ENCODE peak calls at places on chromosomes 2 and 18, in five cellular contexts. W is mesothelial cell of epicardium, L is endothelial cell, G is choroid plexus epithelial cell, Q is PC-3. K is an unnamed sample.

GRCh38 chr2:224085246-224085645 is 46.2 kb upstream of the SERPINE2 start:
- DNase-seq in Q (peak), G (peak), W (no peak), L (no peak), K (no peak)

GRCh38 chr2:237227190-237227988 is 141.7 kb downstream of the COPS8 start:
- DNase-seq in L (no peak), Q (peak), W (no peak), G (peak), K (no peak)

GRCh38 chr2:106030287-106031268 is 163.5 kb downstream of the UXS1 start:
- DNase-seq in W (no peak), G (peak), L (no peak), Q (peak), K (no peak)

GRCh38 chr2:98761267-98761781 is 30.4 kb upstream of the MGAT4A start:
- DNase-seq in G (no peak), L (no peak), Q (peak), W (no peak), K (no peak)

GRCh38 chr2:96917008-96917575 is 47.2 kb upstream of the SEMA4C start:
- DNase-seq in Q (peak), L (no peak), G (no peak), W (no peak), K (no peak)

GRCh38 chr2:108573070-108573469 is 38.8 kb downstream of the LIMS1 start:
- DNase-seq in G (peak), Q (peak), W (no peak), L (no peak), K (no peak)

GRCh38 chr2:100504542-100504941 is 34.3 kb downstream of the NMS start:
- DNase-seq in Q (no peak), L (no peak), W (no peak), G (no peak), K (no peak)

GRCh38 chr2:67799889-67800288 is 262.9 kb downstream of the C1D start:
- DNase-seq in Q (no peak), L (no peak), G (no peak), W (no peak), K (no peak)

GRCh38 chr18:29154758-29155725 is 978.1 kb upstream of the CDH2 start:
- DNase-seq in W (no peak), Q (peak), G (peak), L (no peak), K (no peak)

GRCh38 chr2:216991563-216991962 is 131.7 kb upstream of the TNP1 start:
- DNase-seq in W (no peak), Q (no peak), G (peak), L (no peak), K (no peak)

GRCh38 chr2:66854304-66854703 is 419.4 kb downstream of the MEIS1 start:
- DNase-seq in W (no peak), Q (no peak), L (no peak), G (peak), K (no peak)

GRCh38 chr2:215590353-215590752 is 154.5 kb upstream of the FN1 start:
- DNase-seq in W (no peak), Q (peak), L (no peak), G (no peak), K (no peak)

GRCh38 chr2:120468136-120468535 is 122.2 kb downstream of the INHBB start:
- DNase-seq in Q (no peak), L (no peak), W (no peak), G (no peak), K (no peak)

GRCh38 chr2:16608661-16609643 is 56.7 kb downstream of the CYRIA start:
- DNase-seq in G (peak), Q (peak), L (peak), W (peak), K (peak)

GRCh38 chr2:69767034-69767433 is 25.1 kb downstream of the ANXA4 start:
- DNase-seq in Q (no peak), L (no peak), G (peak), W (no peak), K (no peak)

GRCh38 chr2:181766129-181766528 is 85.8 kb upstream of the NEUROD1 start:
- DNase-seq in W (no peak), Q (peak), L (no peak), G (no peak), K (no peak)

GRCh38 chr2:206164261-206164862 is 4.7 kb downstream of the EEF1B2 start:
- DNase-seq in G (peak), W (peak), L (peak), Q (peak), K (no peak)

GRCh38 chr2:20138696-20139095 is 86.2 kb downstream of the SDC1 start:
- DNase-seq in Q (no peak), W (no peak), G (no peak), L (no peak), K (no peak)

GRCh38 chr2:5932556-5933469 is 240.6 kb downstream of the SOX11 start:
- DNase-seq in G (no peak), W (no peak), Q (no peak), L (no peak), K (no peak)

GRCh38 chr2:231189571-231190495 is 8.6 kb upstream of the ARMC9 start:
- DNase-seq in L (no peak), W (no peak), Q (no peak), G (peak), K (no peak)

GRCh38 chr2:164922119-164922518 is 33.2 kb downstream of the SLC38A11 start:
- DNase-seq in W (no peak), L (no peak), Q (no peak), G (no peak), K (no peak)

GRCh38 chr2:18701981-18702380 is 112.6 kb upstream of the NT5C1B start:
- DNase-seq in Q (peak), G (peak), W (no peak), L (no peak), K (no peak)

GRCh38 chr2:54084600-54084999 is 30.8 kb upstream of the ACYP2 start:
- DNase-seq in W (no peak), Q (peak), L (peak), G (peak), K (no peak)

GRCh38 chr2:153169567-153169966 is 309.0 kb downstream of the RPRM start:
- DNase-seq in Q (no peak), L (no peak), G (no peak), W (no peak), K (no peak)

GRCh38 chr18:48847807-48848486 is 102.8 kb downstream of the SMAD7 start:
- DNase-seq in W (no peak), G (no peak), Q (no peak), L (no peak), K (no peak)

GRCh38 chr2:162025121-162025911 is 48.7 kb downstream of the DPP4 start:
- DNase-seq in G (peak), Q (peak), L (no peak), W (no peak), K (no peak)

GRCh38 chr2:4073178-4073577 is 369.8 kb downstream of the DCDC2C start:
- DNase-seq in W (no peak), L (no peak), G (no peak), Q (no peak), K (no peak)

GRCh38 chr2:137173514-137173913 is 408.2 kb downstream of the THSD7B start:
- DNase-seq in W (no peak), G (peak), L (no peak), Q (peak), K (no peak)
- TF ChIP-seq CTCF in W (peak), G (peak), L (peak), Q (peak), K (peak)

GRCh38 chr2:175004730-175004979 is 526 bp downstream of the CHN1 start:
- DNase-seq in G (no peak), Q (no peak), W (no peak), L (peak), K (peak)

GRCh38 chr2:175002547-175003274 is 2.5 kb downstream of the CHN1 start:
- DNase-seq in G (no peak), Q (peak), W (no peak), L (no peak), K (no peak)

GRCh38 chr2:175003875-175004729 is 1.1 kb downstream of the CHN1 start:
- DNase-seq in Q (peak), L (peak), W (no peak), G (peak), K (no peak)

GRCh38 chr2:175007510-175007909 is 2.3 kb upstream of the CHN1 start:
- DNase-seq in L (no peak), W (no peak), G (no peak), Q (no peak), K (no peak)

DNA sequence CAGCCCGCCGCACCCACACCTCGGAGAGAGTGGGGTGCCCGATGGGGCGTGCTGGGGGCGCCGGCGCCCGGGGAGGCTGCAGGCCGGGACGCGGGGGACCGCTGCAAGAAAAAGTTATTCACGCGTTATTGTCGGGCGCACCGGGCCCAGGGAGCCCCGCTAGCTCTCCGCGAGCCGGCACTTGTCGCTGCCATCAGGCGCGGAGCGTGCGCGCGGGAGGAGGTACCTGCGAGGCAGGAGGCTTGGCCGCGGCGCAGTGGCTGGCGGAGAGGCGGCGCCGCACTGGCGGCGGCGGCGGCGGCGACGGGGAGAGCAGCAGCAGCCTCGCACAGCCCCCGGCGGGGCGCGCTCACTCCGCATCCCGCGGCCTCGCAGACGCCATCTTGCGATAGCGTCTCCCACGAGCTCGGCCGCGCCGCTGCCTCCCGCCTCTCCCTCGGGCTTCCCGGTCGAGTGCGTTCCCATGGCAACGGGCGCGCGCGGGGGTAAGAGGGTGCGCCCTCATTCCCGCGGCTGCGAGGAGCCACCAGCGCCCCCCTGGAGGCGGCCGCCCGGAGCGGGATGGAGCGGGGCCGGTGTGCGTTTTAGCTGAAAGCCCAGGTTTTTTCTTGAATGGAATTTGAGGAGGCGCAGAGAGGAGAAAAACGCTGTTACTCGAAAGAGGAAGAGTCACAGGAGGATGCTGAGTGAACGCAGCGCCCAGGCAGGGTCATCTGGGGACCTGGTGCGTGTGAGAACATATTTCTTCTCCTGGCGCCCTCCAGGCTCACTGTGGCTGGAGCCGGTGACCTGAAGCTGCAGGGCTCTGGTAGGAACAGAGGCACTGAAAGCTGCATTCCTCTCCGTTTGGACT is at the start of gene CHN1:
- DNase-seq in L (peak), G (peak), Q (peak), W (peak), K (peak)
- TF ChIP-seq CTCF in L (no peak), G (no peak), Q (peak), W (no peak), K (no peak)

DNA sequence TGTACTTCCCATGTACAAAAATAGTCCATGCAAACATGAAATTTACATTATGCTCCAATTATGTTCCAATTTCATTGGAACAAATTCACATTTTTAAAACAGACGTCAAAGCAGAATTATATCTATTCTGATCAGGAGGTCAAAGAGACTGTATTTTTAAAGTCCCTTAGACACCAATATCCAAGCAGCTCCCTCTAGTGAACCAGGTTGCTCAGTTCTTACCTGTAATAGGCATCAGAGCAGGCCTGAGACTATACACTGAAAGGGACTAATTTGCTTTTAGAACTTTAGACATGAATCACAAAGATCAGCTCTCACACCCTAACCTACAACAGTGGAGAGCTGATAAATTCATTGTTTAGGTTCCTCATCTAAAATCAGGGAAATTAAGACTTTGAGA is 273.9 kb downstream of the MBD2 start:
- DNase-seq in G (no peak), W (no peak), L (no peak), Q (peak), K (no peak)
- TF ChIP-seq CTCF in G (no peak), W (no peak), L (no peak), Q (no peak), K (no peak)

GRCh38 chr2:46564811-46565241 is 85.5 kb downstream of the TMEM247 start:
- DNase-seq in L (no peak), G (no peak), W (no peak), Q (no peak), K (no peak)
- TF ChIP-seq CTCF in L (no peak), G (peak), W (no peak), Q (no peak), K (no peak)

DNA sequence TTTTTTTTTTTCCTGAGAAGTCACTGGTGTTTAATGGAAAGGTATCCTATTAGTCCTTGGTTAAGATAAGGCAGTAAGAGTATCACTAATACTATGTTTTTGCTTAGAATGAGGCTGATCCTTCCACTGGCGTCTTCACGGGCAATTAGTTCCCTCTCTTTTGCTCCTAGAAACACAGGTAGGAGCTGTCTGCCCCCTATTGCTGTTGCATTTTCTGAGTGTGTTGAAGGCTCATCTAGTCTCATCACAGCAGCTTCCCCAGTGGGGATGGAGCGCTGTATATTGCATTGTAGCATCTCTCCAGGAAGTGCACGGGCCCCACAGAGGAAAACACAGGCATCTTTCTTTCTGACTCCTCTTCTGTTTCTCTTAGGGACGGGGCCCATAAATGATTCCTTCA is 145.0 kb downstream of the NAPG start:
- DNase-seq in W (no peak), L (no peak), Q (no peak), G (no peak), K (no peak)
- TF ChIP-seq CTCF in W (no peak), L (no peak), Q (no peak), G (no peak), K (no peak)

GRCh38 chr2:150916434-150916833 is 345.2 kb downstream of the RBM43 start:
- DNase-seq in G (no peak), W (no peak), L (no peak), Q (no peak), K (no peak)

GRCh38 chr2:150909090-150909489 is 352.6 kb downstream of the RBM43 start:
- DNase-seq in G (no peak), L (no peak), W (no peak), Q (no peak), K (no peak)

GRCh38 chr2:150907466-150907865 is 354.2 kb downstream of the RBM43 start:
- DNase-seq in G (no peak), W (no peak), Q (no peak), L (no peak), K (no peak)

GRCh38 chr2:150909613-150910012 is 352.1 kb downstream of the RBM43 start:
- DNase-seq in L (no peak), G (no peak), W (no peak), Q (peak), K (no peak)

DNA sequence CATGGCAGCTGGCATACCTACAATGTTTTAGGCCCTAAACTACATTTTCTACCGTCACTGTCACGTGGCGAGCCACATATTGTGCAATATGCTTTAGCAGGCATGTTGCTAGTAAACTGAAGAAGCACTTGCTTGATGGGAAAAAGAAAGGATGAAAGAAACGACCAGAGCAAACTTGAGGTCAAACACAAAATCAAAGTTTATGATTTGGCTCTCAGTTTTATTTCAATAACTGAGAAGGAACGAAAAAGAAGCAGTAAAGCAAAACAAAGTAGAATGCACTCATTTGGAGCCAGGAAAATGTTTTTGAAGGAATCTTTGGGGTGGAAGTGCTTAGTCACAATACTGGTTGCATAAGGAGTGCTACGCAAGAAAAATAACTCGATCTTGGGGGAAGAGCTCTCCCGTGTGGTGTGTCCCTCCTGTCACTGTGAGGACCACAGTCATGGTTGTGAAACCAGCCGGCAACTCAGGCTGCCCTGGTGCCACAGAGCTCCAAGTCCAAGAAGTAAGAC is 349.8 kb downstream of the RBM43 start:
- DNase-seq in W (no peak), Q (peak), G (peak), L (no peak), K (no peak)
- TF ChIP-seq CTCF in W (no peak), Q (no peak), G (peak), L (no peak), K (no peak)

GRCh38 chr2:172462393-172463381 is 35.3 kb downstream of the ITGA6 start:
- DNase-seq in Q (peak), L (no peak), G (no peak), W (no peak), K (no peak)
- TF ChIP-seq CTCF in Q (peak), L (peak), G (no peak), W (no peak), K (peak)

K was measured in type B pancreatic cell.